ENCODE peak calls at places on chromosomes 11 and 22, in eight cellular contexts. T is A549, R is H1, Y is SK-N-SH, F is K562, S is HepG2, Q is GM12878, M is IMR-90. O is an unnamed sample.

GRCh38 chr11:105106140-105106539 is 33.4 kb downstream of the CARD18 start:
- DNase-seq in T (no peak), R (no peak), Y (no peak), F (no peak), S (no peak), Q (no peak), M (no peak), O (no peak)

GRCh38 chr11:117179048-117179999 is 781 bp downstream of the SIDT2 start:
- DNase-seq in T (no peak), R (no peak), Y (no peak), F (peak; percentile 65), S (no peak), Q (peak; percentile 45), M (no peak), O (no peak)

GRCh38 chr22:22590136-22590891 is 31.2 kb upstream of the PRAME start:
- DNase-seq in T (no peak), R (no peak), Y (no peak), F (no peak), S (no peak), Q (no peak), M (no peak), O (no peak)

GRCh38 chr22:19361501-19362103 is 69.9 kb downstream of the HIRA start:
- DNase-seq in T (no peak), R (no peak), Y (no peak), F (no peak), S (no peak), Q (peak; percentile 82), M (no peak), O (no peak)

GRCh38 chr11:127362754-127363153 is 362.2 kb upstream of the KIRREL3 start:
- DNase-seq in T (no peak), R (no peak), Y (no peak), F (no peak), S (no peak), Q (no peak), M (no peak), O (no peak)

GRCh38 chr11:12114487-12115033 is 4.2 kb downstream of the MICAL2 start:
- DNase-seq in T (no peak), R (no peak), Y (no peak), F (peak; percentile 49), S (no peak), Q (no peak), M (peak; percentile 98), O (no peak)

GRCh38 chr22:49946612-49947295 is 13.8 kb upstream of the PIM3 start:
- DNase-seq in T (no peak), R (no peak), Y (no peak), F (no peak), S (peak; percentile 75), Q (no peak), M (no peak), O (no peak)

GRCh38 chr11:73308003-73308962 is at the start of gene ARHGEF17:
- DNase-seq in T (peak; percentile 83), R (peak; percentile 87), Y (peak; percentile 91), F (peak; percentile 34), S (peak; percentile 78), Q (no peak), M (peak; percentile 76), O (peak; percentile 34)

GRCh38 chr11:126332221-126332711 is 23.2 kb upstream of the ST3GAL4 start:
- DNase-seq in T (no peak), R (no peak), Y (peak; percentile 57), F (no peak), S (no peak), Q (no peak), M (peak; percentile 90), O (no peak)

GRCh38 chr22:30806391-30806861 is 111.8 kb downstream of the OSBP2 start:
- DNase-seq in T (peak; percentile 57), R (peak; percentile 52), Y (no peak), F (peak; percentile 24), S (peak; percentile 30), Q (no peak), M (peak; percentile 67), O (peak; percentile 66)

GRCh38 chr11:118098996-118099837 is 12.5 kb upstream of the SMIM35 start:
- DNase-seq in T (no peak), R (peak; percentile 57), Y (no peak), F (no peak), S (no peak), Q (no peak), M (no peak), O (no peak)

GRCh38 chr11:34345991-34346480 is 11.8 kb downstream of the ABTB2 start:
- DNase-seq in T (no peak), R (no peak), Y (peak; percentile 26), F (no peak), S (no peak), Q (no peak), M (peak; percentile 24), O (no peak)

GRCh38 chr11:33802414-33802950 is 28.2 kb upstream of the FBXO3 start:
- DNase-seq in T (peak; percentile 81), R (peak; percentile 83), Y (peak; percentile 72), F (no peak), S (peak; percentile 37), Q (no peak), M (peak; percentile 88), O (peak; percentile 85)

GRCh38 chr11:98964146-98964545 is 56.6 kb upstream of the CNTN5 start:
- DNase-seq in T (no peak), R (no peak), Y (no peak), F (no peak), S (no peak), Q (no peak), M (no peak), O (no peak)

GRCh38 chr11:64396079-64396591 is 37.2 kb downstream of the RPS6KA4 start:
- DNase-seq in T (no peak), R (peak; percentile 62), Y (no peak), F (no peak), S (no peak), Q (no peak), M (no peak), O (no peak)

GRCh38 chr11:130873766-130874165 is 42.5 kb downstream of the SNX19 start:
- DNase-seq in T (no peak), R (no peak), Y (no peak), F (no peak), S (no peak), Q (no peak), M (peak; percentile 76), O (no peak)

GRCh38 chr22:29509815-29510214 is 29.8 kb downstream of the NEFH start:
- DNase-seq in T (no peak), R (no peak), Y (no peak), F (no peak), S (no peak), Q (no peak), M (no peak), O (no peak)

GRCh38 chr22:29499852-29500251 is 19.8 kb downstream of the NEFH start:
- DNase-seq in T (no peak), R (no peak), Y (no peak), F (no peak), S (no peak), Q (no peak), M (no peak), O (no peak)

GRCh38 chr22:29509298-29509697 is 29.3 kb downstream of the NEFH start:
- DNase-seq in T (no peak), R (no peak), Y (no peak), F (no peak), S (no peak), Q (no peak), M (no peak), O (no peak)

GRCh38 chr22:29503811-29504372 is 23.9 kb downstream of the NEFH start:
- DNase-seq in T (peak; percentile 45), R (no peak), Y (no peak), F (peak; percentile 71), S (no peak), Q (no peak), M (peak; percentile 79), O (no peak)
- TF ChIP-seq RAD21 in T (no peak), R (no peak), Y (no peak), F (no peak), S (no peak), Q (no peak), M (no peak), O (no peak)

GRCh38 chr11:132941761-132942160 is 590.5 kb downstream of the OPCML start:
- DNase-seq in T (no peak), R (no peak), Y (no peak), F (no peak), S (no peak), Q (no peak), M (no peak), O (no peak)

GRCh38 chr11:132943325-132943736 is 589.0 kb downstream of the OPCML start:
- DNase-seq in T (no peak), R (no peak), Y (no peak), F (no peak), S (no peak), Q (no peak), M (no peak), O (no peak)

GRCh38 chr11:132944557-132944920 is 587.8 kb downstream of the OPCML start:
- DNase-seq in T (no peak), R (no peak), Y (no peak), F (no peak), S (no peak), Q (no peak), M (no peak), O (no peak)

GRCh38 chr11:132942611-132943324 is 589.5 kb downstream of the OPCML start:
- DNase-seq in T (no peak), R (peak; percentile 85), Y (peak; percentile 49), F (no peak), S (no peak), Q (no peak), M (no peak), O (no peak)

GRCh38 chr11:132943737-132944556 is 588.4 kb downstream of the OPCML start:
- DNase-seq in T (no peak), R (peak; percentile 72), Y (peak; percentile 70), F (no peak), S (no peak), Q (no peak), M (no peak), O (no peak)
- TF ChIP-seq CTCF in T (no peak), R (no peak), Y (no peak), F (no peak), S (no peak), Q (no peak), M (no peak), O (no peak)

GRCh38 chr22:44337658-44338004 is 24.9 kb upstream of the SHISAL1 start:
- DNase-seq in T (peak; percentile 33), R (no peak), Y (no peak), F (peak; percentile 27), S (no peak), Q (no peak), M (peak; percentile 75), O (no peak)
- TF ChIP-seq RAD21 in T (no peak), R (no peak), Y (no peak), F (no peak), S (no peak), Q (no peak), M (peak; percentile 28), O (no peak)

GRCh38 chr11:35763772-35764171 is 101.2 kb downstream of the TRIM44 start:
- DNase-seq in T (no peak), R (no peak), Y (no peak), F (no peak), S (no peak), Q (no peak), M (no peak), O (no peak)

GRCh38 chr11:35766651-35767050 is 104.1 kb downstream of the TRIM44 start:
- DNase-seq in T (no peak), R (no peak), Y (no peak), F (no peak), S (no peak), Q (no peak), M (no peak), O (no peak)

GRCh38 chr11:35763301-35763700 is 100.7 kb downstream of the TRIM44 start:
- DNase-seq in T (no peak), R (no peak), Y (no peak), F (no peak), S (no peak), Q (no peak), M (no peak), O (no peak)

GRCh38 chr11:35764414-35764813 is 101.8 kb downstream of the TRIM44 start:
- DNase-seq in T (no peak), R (no peak), Y (no peak), F (no peak), S (no peak), Q (no peak), M (no peak), O (no peak)

GRCh38 chr11:35765211-35765610 is 102.6 kb downstream of the TRIM44 start:
- DNase-seq in T (no peak), R (no peak), Y (no peak), F (no peak), S (no peak), Q (no peak), M (peak; percentile 41), O (no peak)
- TF ChIP-seq CTCF in T (no peak), R (no peak), Y (no peak), F (no peak), S (no peak), Q (no peak), M (no peak), O (no peak)